ENCODE peak calls at places on chromosome 18, in four cellular contexts. One of them, this sample, is unnamed.
A peak's percentile ranks its signal among the peaks of the same experiment; 100 is the strongest.

GRCh38 chr18:22914633-22915032 is 18.5 kb upstream of the RBBP8 start:
- DNase-seq in heart right ventricle: no peak
- DNase-seq in HepG2: peak; percentile 34
- DNase-seq in spleen: no peak
- DNase-seq in this sample: no peak

GRCh38 chr18:59358611-59359575 is at the start of gene LMAN1:
- DNase-seq in heart right ventricle: peak; percentile 98
- DNase-seq in HepG2: peak; percentile 85
- DNase-seq in spleen: peak; percentile 97
- DNase-seq in this sample: peak; percentile 96

GRCh38 chr18:78996741-78997490 is 17.3 kb downstream of the SALL3 start:
- DNase-seq in spleen: no peak
- DNase-seq in heart right ventricle: no peak
- DNase-seq in HepG2: no peak
- DNase-seq in this sample: no peak

GRCh38 chr18:54323970-54324369 is 33.7 kb downstream of the STARD6 start:
- DNase-seq in heart right ventricle: no peak
- DNase-seq in spleen: no peak
- DNase-seq in HepG2: no peak
- DNase-seq in this sample: no peak

GRCh38 chr18:49178736-49179135 is 228.0 kb upstream of the SMAD7 start:
- DNase-seq in spleen: no peak
- DNase-seq in HepG2: peak; percentile 36
- DNase-seq in heart right ventricle: no peak
- DNase-seq in this sample: peak; percentile 25

GRCh38 chr18:64987096-64987495 is 763.7 kb upstream of the CDH7 start:
- DNase-seq in HepG2: no peak
- DNase-seq in spleen: no peak
- DNase-seq in heart right ventricle: no peak
- DNase-seq in this sample: no peak

GRCh38 chr18:25038261-25038660 is 313.7 kb downstream of the ZNF521 start:
- DNase-seq in HepG2: no peak
- DNase-seq in spleen: no peak
- DNase-seq in heart right ventricle: no peak
- DNase-seq in this sample: no peak

GRCh38 chr18:48607049-48607984 is 68.5 kb downstream of the CTIF start:
- DNase-seq in heart right ventricle: no peak
- DNase-seq in HepG2: peak; percentile 9
- DNase-seq in spleen: peak; percentile 61
- DNase-seq in this sample: no peak

GRCh38 chr18:35653392-35653791 is 71.9 kb downstream of the GALNT1 start:
- DNase-seq in spleen: no peak
- DNase-seq in heart right ventricle: no peak
- DNase-seq in HepG2: no peak
- DNase-seq in this sample: no peak

GRCh38 chr18:34643982-34644381 is 66.1 kb upstream of the DTNA start:
- DNase-seq in HepG2: no peak
- DNase-seq in spleen: no peak
- DNase-seq in heart right ventricle: no peak
- DNase-seq in this sample: no peak

GRCh38 chr18:8707946-8708345 is 2.6 kb downstream of the MTCL1 start:
- DNase-seq in heart right ventricle: no peak
- DNase-seq in HepG2: peak; percentile 52
- DNase-seq in spleen: no peak
- DNase-seq in this sample: no peak

GRCh38 chr18:48314694-48315093 is 94.5 kb downstream of the ZBTB7C start:
- DNase-seq in HepG2: no peak
- DNase-seq in heart right ventricle: no peak
- DNase-seq in spleen: peak; percentile 61
- DNase-seq in this sample: no peak

GRCh38 chr18:58887613-58887963 is 22.9 kb downstream of the ZNF532 start:
- DNase-seq in heart right ventricle: peak; percentile 72
- DNase-seq in HepG2: no peak
- DNase-seq in spleen: peak; percentile 88
- DNase-seq in this sample: peak; percentile 32

DNA sequence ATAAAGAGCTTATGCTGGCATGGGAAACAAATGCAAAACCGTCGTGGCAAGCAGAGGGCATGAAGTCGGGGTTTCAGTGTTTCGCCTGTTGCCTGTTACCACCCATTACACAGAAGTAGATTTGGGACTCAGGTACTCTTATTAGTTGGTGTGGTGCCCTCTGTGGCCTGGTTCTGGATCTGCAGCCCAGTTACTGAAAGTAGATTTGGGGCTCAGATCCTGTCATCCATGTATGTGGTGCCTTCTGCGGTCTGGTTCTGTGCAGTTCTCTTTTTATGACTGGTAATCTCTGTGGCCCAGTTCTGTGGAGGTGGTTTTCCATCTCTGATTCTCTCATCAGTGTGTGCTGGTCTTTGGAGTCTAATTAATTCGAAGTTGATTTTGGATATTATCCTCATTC is 45.2 kb downstream of the ADNP2 start:
- DNase-seq in heart right ventricle: no peak
- DNase-seq in spleen: no peak
- DNase-seq in HepG2: peak; percentile 30
- DNase-seq in this sample: peak; percentile 81
- TF ChIP-seq CTCF in heart right ventricle: no peak
- TF ChIP-seq CTCF in spleen: peak; percentile 24
- TF ChIP-seq CTCF in HepG2: peak; percentile 63
- TF ChIP-seq CTCF in this sample: peak; percentile 62

DNA sequence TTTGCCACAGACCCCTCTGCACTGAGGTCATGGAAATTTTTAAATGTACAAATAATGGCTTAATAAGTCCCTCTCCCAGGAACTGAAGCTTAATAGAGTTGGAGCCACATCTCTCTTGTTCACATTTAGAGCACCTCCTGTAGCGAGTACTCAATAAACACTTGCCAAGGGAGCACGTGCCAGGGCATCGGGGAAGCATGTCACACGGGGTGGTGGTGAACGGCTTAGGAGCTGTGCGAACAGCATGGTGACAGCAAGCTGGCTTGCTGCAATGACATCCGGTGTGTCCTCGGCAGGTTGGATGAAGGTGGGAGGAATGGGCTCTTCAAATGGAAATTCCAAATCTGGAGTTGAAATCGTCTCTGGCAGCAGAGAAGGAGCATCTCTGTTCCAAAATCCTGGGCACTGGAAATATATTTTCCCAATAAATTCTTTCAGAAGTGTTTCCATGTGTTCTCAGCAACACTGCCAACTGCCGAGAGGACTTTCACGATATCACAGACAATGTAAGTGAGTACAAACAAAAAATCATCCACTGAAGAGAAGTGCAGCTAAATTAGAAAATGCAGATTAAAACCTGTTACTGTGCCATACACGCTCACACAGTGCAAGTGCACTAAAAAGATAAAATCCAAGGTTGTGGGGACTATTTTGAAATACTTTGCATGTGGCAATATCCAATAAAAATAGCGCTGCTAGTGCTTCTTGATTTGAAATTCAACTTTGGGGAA is 74.2 kb downstream of the GALR1 start:
- DNase-seq in heart right ventricle: peak; percentile 45
- DNase-seq in HepG2: no peak
- DNase-seq in spleen: no peak
- DNase-seq in this sample: no peak
- H3K4me3 ChIP-seq in heart right ventricle: no peak overlapping the region
- H3K4me3 ChIP-seq in HepG2: no peak overlapping the region
- H3K4me3 ChIP-seq in spleen: no peak overlapping the region
- H3K4me3 ChIP-seq in this sample: no peak overlapping the region

GRCh38 chr18:39571511-39571910 is 2005.9 kb upstream of the CELF4 start:
- DNase-seq in heart right ventricle: no peak
- DNase-seq in HepG2: peak; percentile 10
- DNase-seq in spleen: no peak
- DNase-seq in this sample: peak; percentile 9
- TF ChIP-seq CTCF in heart right ventricle: no peak
- TF ChIP-seq CTCF in HepG2: peak; percentile 40
- TF ChIP-seq CTCF in spleen: no peak
- TF ChIP-seq CTCF in this sample: peak; percentile 16

GRCh38 chr18:3624546-3624817 is 174.5 kb downstream of the TGIF1 start:
- DNase-seq in HepG2: no peak
- DNase-seq in heart right ventricle: no peak
- DNase-seq in spleen: no peak
- DNase-seq in this sample: no peak
- H3K4me3 ChIP-seq in HepG2: peak overlapping the region; percentile 64
- H3K4me3 ChIP-seq in heart right ventricle: no peak overlapping the region
- H3K4me3 ChIP-seq in spleen: no peak overlapping the region
- H3K4me3 ChIP-seq in this sample: no peak overlapping the region

DNA sequence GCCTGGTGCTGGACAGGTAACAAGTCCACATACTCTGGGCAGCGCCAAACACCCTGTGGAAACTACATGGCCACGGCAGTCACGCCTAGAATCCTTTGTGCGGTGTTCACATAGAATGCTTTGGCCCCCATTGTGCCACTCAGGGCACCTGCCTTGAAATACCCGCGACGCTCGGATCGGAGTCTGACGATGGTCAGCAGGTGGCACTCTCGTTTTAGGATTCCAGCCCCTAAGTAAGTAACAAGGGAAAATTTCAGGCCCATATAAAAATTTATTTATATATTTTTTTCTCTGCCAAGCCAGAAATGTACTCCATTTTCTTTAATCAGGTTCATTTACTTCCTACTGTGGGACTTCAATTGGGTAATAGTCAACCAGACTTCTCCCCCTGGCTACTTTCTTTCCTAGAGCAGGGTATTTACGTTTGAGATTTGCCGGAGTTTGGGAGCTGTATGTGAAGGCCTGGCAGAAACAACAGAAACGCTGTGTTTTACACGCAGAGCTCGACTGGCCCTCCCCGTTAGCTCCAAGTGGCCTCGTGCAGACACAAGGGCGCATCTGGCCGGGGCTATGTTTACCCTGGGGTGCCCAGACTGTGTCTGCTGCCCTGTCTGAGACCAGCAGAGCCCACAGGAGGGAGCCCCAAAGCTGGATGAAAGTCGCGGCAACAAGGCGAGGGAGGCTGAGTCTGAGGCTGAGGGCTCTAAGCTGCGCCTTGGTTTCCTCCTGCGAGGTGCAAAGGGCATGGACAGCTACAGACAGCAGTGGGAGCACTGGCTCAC is 41.6 kb downstream of the LRRC30 start:
- DNase-seq in heart right ventricle: peak; percentile 66
- DNase-seq in spleen: no peak
- DNase-seq in HepG2: peak; percentile 55
- DNase-seq in this sample: no peak
- TF ChIP-seq CTCF in heart right ventricle: peak; percentile 59
- TF ChIP-seq CTCF in spleen: peak; percentile 36
- TF ChIP-seq CTCF in HepG2: peak; percentile 82
- TF ChIP-seq CTCF in this sample: no peak

GRCh38 chr18:62586148-62586774 is 63.4 kb downstream of the ZCCHC2 start:
- DNase-seq in spleen: peak; percentile 90
- DNase-seq in heart right ventricle: peak; percentile 78
- DNase-seq in HepG2: peak; percentile 29
- DNase-seq in this sample: peak; percentile 87
- H3K4me3 ChIP-seq in spleen: no peak overlapping the region
- H3K4me3 ChIP-seq in heart right ventricle: no peak overlapping the region
- H3K4me3 ChIP-seq in HepG2: no peak overlapping the region
- H3K4me3 ChIP-seq in this sample: peak overlapping the region; percentile 30

This sample was measured in GM12865.